ENCODE peak calls at places on chromosomes 7 and 10, in five cellular contexts. U, Z, Y, W and R are unnamed samples.

GRCh38 chr10:131814567-131815290 is 86.1 kb upstream of the PPP2R2D start:
- DNase-seq in W (no peak), Z (no peak), Y (no peak), U (no peak), R (peak)

GRCh38 chr7:115356139-115356746 is 434.3 kb downstream of the MDFIC start:
- DNase-seq in Z (no peak), W (no peak), Y (no peak), U (peak), R (peak)

GRCh38 chr7:141220263-141220662 is 146.4 kb downstream of the TMEM178B start:
- DNase-seq in Y (peak), Z (peak), U (peak), W (no peak), R (peak)

GRCh38 chr7:3914385-3914784 is 613.3 kb downstream of the SDK1 start:
- DNase-seq in W (no peak), Y (no peak), Z (no peak), U (no peak), R (peak)

GRCh38 chr10:15719899-15720634 is at the start of gene ITGA8:
- DNase-seq in W (no peak), Y (no peak), Z (peak), U (no peak), R (no peak)

GRCh38 chr10:27746364-27747095 is 911 bp upstream of the MKX start:
- DNase-seq in W (no peak), Y (no peak), Z (no peak), U (no peak), R (no peak)

GRCh38 chr7:87517136-87517805 is 41.8 kb upstream of the ABCB4 start:
- DNase-seq in Y (no peak), Z (no peak), U (no peak), W (no peak), R (no peak)

GRCh38 chr10:112827951-112828350 is 122.1 kb upstream of the TCF7L2 start:
- DNase-seq in Z (no peak), W (no peak), U (no peak), Y (no peak), R (no peak)

GRCh38 chr7:85730016-85730415 is 543.2 kb upstream of the SEMA3D start:
- DNase-seq in U (no peak), Z (no peak), W (no peak), Y (no peak), R (no peak)

GRCh38 chr10:76950354-76950753 is 687.3 kb downstream of the KCNMA1 start:
- DNase-seq in U (no peak), Y (no peak), Z (no peak), W (no peak), R (no peak)

GRCh38 chr10:120989996-120990395 is 138.8 kb downstream of the WDR11 start:
- DNase-seq in W (no peak), Y (no peak), U (no peak), Z (no peak), R (no peak)

GRCh38 chr10:21488246-21488953 is 37.1 kb downstream of the SKIDA1 start:
- DNase-seq in W (no peak), U (no peak), Y (no peak), Z (no peak), R (no peak)

GRCh38 chr7:116588641-116589594 is 64.1 kb downstream of the CAV1 start:
- DNase-seq in Y (peak), Z (peak), U (peak), W (no peak), R (peak)

GRCh38 chr10:3514691-3515090 is 270.3 kb downstream of the KLF6 start:
- DNase-seq in W (no peak), Y (no peak), U (no peak), Z (no peak), R (no peak)

GRCh38 chr7:126727930-126728331 is 524.8 kb downstream of the GRM8 start:
- DNase-seq in U (no peak), Y (peak), Z (no peak), W (no peak), R (no peak)

GRCh38 chr10:32163774-32164148 is 107.5 kb upstream of the KIF5B start:
- DNase-seq in Z (no peak), Y (no peak), W (no peak), U (no peak), R (no peak)

GRCh38 chr10:89475137-89475536 is 60.3 kb downstream of the SLC16A12 start:
- DNase-seq in Y (no peak), U (no peak), W (no peak), Z (no peak), R (no peak)

GRCh38 chr7:134140889-134141867 is 14.0 kb downstream of the LRGUK start:
- DNase-seq in Y (peak), U (peak), W (no peak), Z (peak), R (peak)

GRCh38 chr10:113782367-113782766 is 30.9 kb downstream of the PLEKHS1 start:
- DNase-seq in Y (no peak), Z (no peak), W (no peak), U (no peak), R (no peak)

GRCh38 chr7:112930787-112931186 is 140.6 kb upstream of the TMEM168 start:
- DNase-seq in Z (no peak), U (no peak), W (no peak), Y (no peak), R (peak)

GRCh38 chr10:60497364-60497763 is 107.7 kb upstream of the ANK3 start:
- DNase-seq in U (no peak), Z (no peak), Y (no peak), W (no peak), R (no peak)

GRCh38 chr10:80988755-80989154 is 451.1 kb downstream of the SH2D4B start:
- DNase-seq in Z (no peak), U (no peak), Y (no peak), W (no peak), R (no peak)

GRCh38 chr10:29150010-29150409 is 138.9 kb upstream of the LYZL1 start:
- DNase-seq in Z (peak), Y (no peak), W (no peak), U (no peak), R (no peak)

GRCh38 chr7:29639887-29640600 is 76.4 kb downstream of the PRR15 start:
- DNase-seq in U (no peak), Z (no peak), Y (no peak), W (no peak), R (no peak)

GRCh38 chr10:19683965-19684364 is 132.3 kb upstream of the PLXDC2 start:
- DNase-seq in Z (no peak), U (no peak), Y (no peak), W (no peak), R (no peak)

GRCh38 chr7:98194672-98195457 is 16.4 kb upstream of the BHLHA15 start:
- DNase-seq in Y (no peak), U (no peak), Z (no peak), W (no peak), R (no peak)

GRCh38 chr10:89600041-89600440 is 45.0 kb downstream of the PANK1 start:
- DNase-seq in W (no peak), Z (no peak), Y (no peak), U (no peak), R (no peak)

GRCh38 chr7:149004405-149005370 is 23.6 kb downstream of the PDIA4 start:
- DNase-seq in Z (no peak), W (no peak), Y (no peak), U (no peak), R (no peak)

GRCh38 chr10:70131560-70131937 is 1.1 kb downstream of the AIFM2 start:
- DNase-seq in W (no peak), Y (no peak), Z (no peak), U (no peak), R (no peak)

GRCh38 chr10:33410860-33411234 is 76.4 kb upstream of the NRP1 start:
- DNase-seq in Z (no peak), W (no peak), U (no peak), Y (no peak), R (no peak)

GRCh38 chr7:142813262-142813661 is 41.6 kb upstream of the EPHB6 start:
- DNase-seq in U (no peak), Y (no peak), Z (no peak), W (no peak), R (peak)

GRCh38 chr7:16356241-16356958 is 64.9 kb downstream of the CRPPA start:
- DNase-seq in W (no peak), U (no peak), Y (no peak), Z (peak), R (no peak)

GRCh38 chr10:72329290-72330058 is 25.2 kb downstream of the DNAJB12 start:
- DNase-seq in Y (no peak), W (no peak), Z (no peak), U (no peak), R (no peak)

GRCh38 chr10:120750167-120750566 is 101.0 kb upstream of the WDR11 start:
- DNase-seq in Y (no peak), U (no peak), Z (no peak), W (peak), R (no peak)

GRCh38 chr10:32961892-32962369 is 3.9 kb upstream of the ITGB1 start:
- DNase-seq in U (peak), Y (no peak), W (no peak), Z (no peak), R (peak)

GRCh38 chr10:91389636-91390512 is 20.3 kb upstream of the HECTD2 start:
- DNase-seq in Y (peak), W (no peak), U (peak), Z (peak), R (peak)

GRCh38 chr10:132163278-132163765 is 23.4 kb upstream of the DPYSL4 start:
- DNase-seq in W (no peak), Z (peak), U (peak), Y (peak), R (peak)

GRCh38 chr10:16847644-16848043 is 30.4 kb upstream of the RSU1 start:
- DNase-seq in U (no peak), Z (no peak), Y (no peak), W (no peak), R (no peak)
- TF ChIP-seq JUND in U (no peak), Z (peak), Y (no peak), W (no peak), R (no peak)

DNA sequence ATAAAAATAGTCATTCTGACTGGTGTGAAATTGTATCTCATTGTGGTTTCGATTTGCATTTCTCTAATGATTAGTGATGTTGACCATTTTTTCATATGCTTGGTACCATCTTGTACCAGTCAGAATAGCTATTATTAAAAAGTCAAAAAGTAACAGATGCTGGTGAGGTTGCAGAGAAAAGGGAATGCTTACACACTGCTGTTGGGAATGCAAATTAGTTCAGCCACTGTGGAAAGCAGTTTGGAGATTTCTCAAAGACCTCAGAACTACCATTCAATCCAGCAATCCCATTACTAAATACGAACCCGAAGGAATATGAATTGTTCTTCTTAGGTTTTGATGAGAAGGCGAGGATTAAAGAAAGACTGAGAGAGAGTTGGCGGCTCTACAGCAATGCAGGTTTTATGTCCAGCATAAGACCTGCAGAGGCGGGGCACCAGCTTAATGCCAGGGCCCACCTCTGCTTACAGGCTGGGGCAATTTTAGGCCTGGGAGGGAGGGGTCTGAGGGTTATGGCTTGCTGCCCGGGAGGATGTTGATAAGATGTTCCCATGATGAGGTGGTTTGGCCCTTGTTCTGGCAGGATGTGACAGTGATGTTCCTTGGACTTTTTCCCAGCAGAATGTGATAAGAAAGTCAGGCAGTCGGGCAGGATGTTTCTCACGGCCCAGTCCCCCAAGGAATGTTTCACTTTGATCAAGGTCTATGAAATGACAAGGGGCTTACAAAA is 74.4 kb downstream of the MEST start:
- DNase-seq in Y (peak), U (no peak), Z (no peak), W (no peak), R (no peak)
- TF ChIP-seq REST in Y (no peak), U (no peak), Z (no peak), W (no peak), R (no peak)

GRCh38 chr7:44383566-44383965 is 58.2 kb upstream of the CAMK2B start:
- DNase-seq in W (no peak), Y (no peak), U (no peak), Z (no peak), R (no peak)
- TF ChIP-seq JUND in W (no peak), Y (no peak), U (no peak), Z (peak), R (no peak)

GRCh38 chr7:48728799-48729198 is 195.5 kb upstream of the CDC14C start:
- DNase-seq in Y (no peak), Z (no peak), W (no peak), U (no peak), R (no peak)
- TF ChIP-seq REST in Y (no peak), Z (no peak), W (no peak), U (no peak), R (no peak)

GRCh38 chr7:129421717-129422250 is 12.4 kb upstream of the STRIP2 start:
- DNase-seq in U (no peak), Y (no peak), W (no peak), Z (no peak), R (no peak)
- TF ChIP-seq JUND in U (no peak), Y (no peak), W (no peak), Z (no peak), R (no peak)

GRCh38 chr7:81299272-81299671 is 380.4 kb upstream of the SEMA3C start:
- DNase-seq in Y (no peak), Z (no peak), U (peak), W (no peak), R (no peak)

GRCh38 chr7:81299711-81300110 is 380.9 kb upstream of the SEMA3C start:
- DNase-seq in Z (no peak), Y (no peak), W (no peak), U (no peak), R (no peak)

GRCh38 chr7:81293806-81294205 is 375.0 kb upstream of the SEMA3C start:
- DNase-seq in Y (no peak), W (no peak), Z (no peak), U (no peak), R (no peak)

GRCh38 chr7:81297317-81297716 is 378.5 kb upstream of the SEMA3C start:
- DNase-seq in Y (no peak), U (no peak), Z (no peak), W (no peak), R (no peak)

DNA sequence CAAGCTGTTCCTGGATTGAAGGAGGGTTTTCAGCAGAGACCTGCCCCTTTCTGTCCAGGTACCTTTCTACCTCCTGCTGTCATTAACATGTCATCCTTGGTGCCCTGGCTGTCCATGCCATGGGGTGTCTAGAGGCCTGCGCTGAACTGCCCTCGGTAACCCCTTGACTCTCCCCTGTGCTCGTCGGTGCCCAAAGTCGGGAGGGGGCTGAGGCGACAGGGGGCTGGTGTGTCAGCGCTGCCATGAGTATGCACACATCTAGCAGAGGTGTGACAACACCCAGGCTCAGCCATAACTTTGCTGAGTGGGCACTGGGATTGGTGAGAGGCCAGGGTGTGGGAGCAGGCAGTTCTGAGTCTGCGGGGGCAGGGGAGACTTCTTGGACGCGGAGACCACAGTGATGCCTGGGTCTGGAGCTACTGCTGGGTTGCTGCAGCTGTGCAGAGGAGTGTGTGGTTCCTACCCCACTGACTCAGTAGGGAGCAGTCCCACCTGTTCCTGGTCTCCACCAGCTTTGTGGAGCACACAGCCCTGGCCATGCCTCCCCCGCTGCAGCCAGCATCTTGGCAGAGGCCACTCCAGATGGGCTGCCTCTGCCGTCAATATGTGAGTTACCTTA is 376.2 kb upstream of the SEMA3C start:
- DNase-seq in Z (no peak), U (no peak), W (no peak), Y (no peak), R (no peak)
- TF ChIP-seq REST in Z (no peak), U (no peak), W (no peak), Y (no peak), R (no peak)

DNA sequence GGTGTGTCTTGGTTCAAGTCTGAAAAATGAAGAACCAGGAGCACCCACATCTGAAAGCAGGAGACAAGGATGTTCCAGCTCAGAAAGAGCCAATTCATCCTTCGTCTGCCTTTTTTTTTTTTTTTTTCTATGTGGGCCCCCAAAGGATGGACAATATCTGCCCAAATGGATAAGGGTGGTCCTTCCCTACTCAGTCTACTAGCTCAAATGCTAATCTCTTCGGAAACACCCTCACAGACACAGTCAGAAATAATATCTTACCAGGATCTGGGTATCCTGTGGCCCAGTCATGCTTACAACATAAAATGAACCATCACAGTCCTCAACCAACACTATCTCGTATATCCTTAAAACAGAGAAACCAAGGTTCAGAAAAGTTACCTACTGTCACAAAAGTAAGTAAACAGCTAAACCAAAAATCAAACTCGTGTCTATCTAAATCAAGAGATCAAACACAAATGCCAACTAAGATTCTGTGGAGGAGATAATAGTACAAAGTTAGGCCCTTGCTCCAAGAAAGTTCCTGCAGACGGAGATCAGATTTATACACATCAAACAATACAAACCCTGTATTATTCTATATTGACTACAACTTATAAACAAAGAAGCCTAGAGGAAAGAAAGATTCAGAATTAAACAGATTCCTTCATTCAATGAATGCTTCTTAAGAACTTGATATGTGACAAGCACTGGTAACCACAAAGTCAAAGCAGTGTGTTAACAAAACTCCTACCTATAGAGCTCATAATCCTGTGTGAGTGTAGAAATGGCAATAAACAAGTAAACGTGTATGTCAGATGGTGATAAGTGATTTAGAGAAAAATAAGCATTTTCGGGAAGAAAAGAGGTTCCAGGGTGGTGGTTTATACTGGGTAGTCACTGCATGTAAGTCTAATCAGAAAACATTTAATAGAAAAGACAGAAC is 141.6 kb downstream of the JMJD1C start:
- DNase-seq in U (no peak), Y (peak), W (no peak), Z (no peak), R (no peak)
- TF ChIP-seq JUND in U (no peak), Y (peak), W (no peak), Z (no peak), R (no peak)

GRCh38 chr7:20858913-20859312 is 72.2 kb upstream of the SP8 start:
- DNase-seq in Z (no peak), U (no peak), W (no peak), Y (no peak), R (no peak)
- TF ChIP-seq REST in Z (no peak), U (no peak), W (no peak), Y (no peak), R (no peak)

DNA sequence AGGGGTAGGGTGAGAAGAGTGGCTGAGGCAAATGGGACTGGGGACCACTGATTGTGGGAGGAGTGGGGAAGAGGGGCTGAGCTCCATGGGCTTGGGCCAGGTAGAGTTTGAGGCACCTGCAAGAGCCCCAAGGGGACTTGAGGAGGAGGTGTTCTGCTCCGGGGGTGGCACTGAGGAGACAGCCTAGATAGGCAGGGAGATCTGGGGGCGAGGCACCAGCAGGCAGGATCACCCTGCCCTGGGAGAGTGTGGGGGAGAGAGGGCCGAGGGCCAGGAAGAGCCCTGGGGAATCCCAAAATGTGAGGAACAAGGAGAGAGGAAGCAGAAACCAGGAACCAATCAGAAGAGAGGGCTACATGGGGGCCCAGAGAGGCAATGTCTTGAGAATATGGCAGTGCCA is 34.6 kb downstream of the LEP start:
- DNase-seq in U (no peak), W (no peak), Z (no peak), Y (no peak), R (no peak)
- TF ChIP-seq JUND in U (no peak), W (no peak), Z (no peak), Y (no peak), R (no peak)